ENCODE peak calls at places on chromosomes 2 and 18, in seven cellular contexts. C is effector CD4-positive, alpha-beta T cell; P is astrocyte of the spinal cord; K is stimulated activated CD4-positive, alpha-beta T cell treated with anti-CD3 and anti-CD28 coated beads, Interleukin-15, amount 100 ng/mL, for 1 hour; Q is activated naive CD8-positive, alpha-beta T cell treated with anti-CD3 and anti-CD28 coated beads, Interleukin-2, amount 10 ng/mL, durations not matched to agents 7 days and 5 days; H is GM04503; L is MV-4-11. U is an unnamed sample.

GRCh38 chr2:164599954-164600589 is 21.2 kb downstream of the GRB14 start:
- DNase-seq in C (no peak), P (peak; percentile 80), K (no peak), Q (no peak), H (peak; percentile 17), L (peak; percentile 36), U (peak; percentile 89)

GRCh38 chr2:30662268-30663131 is 144.7 kb downstream of the CAPN13 start:
- DNase-seq in C (no peak), P (peak; percentile 76), K (no peak), Q (no peak), H (no peak), L (no peak), U (no peak)

GRCh38 chr2:42827647-42828486 is 35.5 kb upstream of the HAAO start:
- DNase-seq in C (peak; percentile 80), P (peak; percentile 79), K (peak; percentile 57), Q (peak; percentile 85), H (no peak), L (peak; percentile 69), U (peak; percentile 65)

GRCh38 chr2:218806346-218806978 is 24.5 kb downstream of the CYP27A1 start:
- DNase-seq in C (no peak), P (peak; percentile 99), K (no peak), Q (no peak), H (peak; percentile 99), L (peak; percentile 98), U (peak; percentile 93)

GRCh38 chr18:67266246-67266570 is 250.3 kb downstream of the DSEL start:
- DNase-seq in C (no peak), P (no peak), K (no peak), Q (no peak), H (no peak), L (no peak), U (no peak)

GRCh38 chr2:120238728-120239487 is 13.7 kb upstream of the RALB start:
- DNase-seq in C (no peak), P (peak; percentile 83), K (no peak), Q (no peak), H (peak; percentile 42), L (no peak), U (peak; percentile 51)

GRCh38 chr18:48905541-48905940 is 45.2 kb downstream of the SMAD7 start:
- DNase-seq in C (no peak), P (no peak), K (no peak), Q (no peak), H (no peak), L (peak; percentile 11), U (no peak)

GRCh38 chr18:7641813-7642212 is 74.7 kb downstream of the PTPRM start:
- DNase-seq in C (no peak), P (no peak), K (no peak), Q (no peak), H (no peak), L (no peak), U (no peak)

GRCh38 chr2:153388246-153388645 is 90.3 kb downstream of the RPRM start:
- DNase-seq in C (no peak), P (peak; percentile 76), K (no peak), Q (no peak), H (no peak), L (no peak), U (peak; percentile 10)

GRCh38 chr2:98504386-98505109 is 59.9 kb downstream of the INPP4A start:
- DNase-seq in C (no peak), P (peak; percentile 17), K (no peak), Q (no peak), H (no peak), L (no peak), U (no peak)

GRCh38 chr18:55337908-55338521 is 250.0 kb downstream of the TCF4 start:
- DNase-seq in C (no peak), P (no peak), K (no peak), Q (no peak), H (no peak), L (peak; percentile 21), U (no peak)